ENCODE peak calls at places on chromosomes 5 and 9, in four cellular contexts. B is GM12892, J is GM12878, G is transverse colon. V is an unnamed sample.
A peak's percentile ranks its signal among the peaks of the same experiment; 100 is the strongest.

GRCh38 chr9:122370869-122371467 is at the start of gene PTGS1:
- DNase-seq in B (peak; percentile 51), J (no peak), G (peak; percentile 68), V (peak; percentile 18)

GRCh38 chr5:155974369-155974768 is 352.6 kb upstream of the SGCD start:
- DNase-seq in B (no peak), J (no peak), G (no peak), V (no peak)

GRCh38 chr9:124399999-124400940 is 15.0 kb downstream of the PSMB7 start:
- DNase-seq in B (no peak), J (no peak), G (no peak), V (no peak)

GRCh38 chr9:94812343-94812742 is 85.8 kb downstream of the AOPEP start:
- DNase-seq in B (no peak), J (no peak), G (no peak), V (no peak)

GRCh38 chr9:113682297-113682771 is 193.8 kb upstream of the ZNF618 start:
- DNase-seq in B (no peak), J (no peak), G (peak; percentile 70), V (peak; percentile 77)

GRCh38 chr9:94639045-94639995 is at the start of gene FBP1:
- DNase-seq in B (peak; percentile 42), J (no peak), G (peak; percentile 77), V (peak; percentile 67)

GRCh38 chr9:101569736-101570501 is 24.9 kb downstream of the PPP3R2 start:
- DNase-seq in B (no peak), J (no peak), G (no peak), V (no peak)

GRCh38 chr5:134554319-134555222 is 29.1 kb downstream of the JADE2 start:
- DNase-seq in B (no peak), J (peak; percentile 82), G (peak; percentile 44), V (peak; percentile 91)

GRCh38 chr5:19987594-19988345 is at the start of gene CDH18:
- DNase-seq in B (no peak), J (no peak), G (no peak), V (no peak)

GRCh38 chr5:177103523-177104253 is 17.0 kb downstream of the FGFR4 start:
- DNase-seq in B (no peak), J (no peak), G (no peak), V (no peak)

GRCh38 chr5:58582004-58582403 is 871 bp upstream of the RAB3C start:
- DNase-seq in B (no peak), J (no peak), G (no peak), V (no peak)

GRCh38 chr9:6827370-6827949 is 69.7 kb downstream of the KDM4C start:
- DNase-seq in B (no peak), J (peak; percentile 16), G (no peak), V (no peak)

GRCh38 chr9:69785757-69786156 is 25.9 kb upstream of the PTAR1 start:
- DNase-seq in B (no peak), J (no peak), G (no peak), V (no peak)

GRCh38 chr5:4815002-4815401 is 325.1 kb upstream of the ADAMTS16 start:
- DNase-seq in B (no peak), J (no peak), G (no peak), V (no peak)

GRCh38 chr9:1869843-1870242 is 145.3 kb upstream of the SMARCA2 start:
- DNase-seq in B (no peak), J (no peak), G (no peak), V (peak; percentile 10)

GRCh38 chr5:136811086-136811485 is 445.7 kb upstream of the TRPC7 start:
- DNase-seq in B (no peak), J (no peak), G (no peak), V (no peak)

GRCh38 chr5:32814620-32815019 is 103.5 kb downstream of the NPR3 start:
- DNase-seq in B (no peak), J (no peak), G (no peak), V (no peak)

GRCh38 chr5:44440186-44440585 is 51.0 kb upstream of the FGF10 start:
- DNase-seq in B (no peak), J (no peak), G (no peak), V (no peak)

GRCh38 chr9:131179561-131180219 is 54.3 kb downstream of the NUP214 start:
- DNase-seq in B (no peak), J (peak; percentile 28), G (no peak), V (no peak)

GRCh38 chr9:93119953-93120845 is 13.9 kb downstream of the NINJ1 start:
- DNase-seq in B (peak; percentile 81), J (no peak), G (peak; percentile 85), V (peak; percentile 97)

GRCh38 chr9:135297716-135298075 is 181.9 kb upstream of the PPP1R26 start:
- DNase-seq in B (no peak), J (no peak), G (no peak), V (no peak)

GRCh38 chr9:811101-811531 is 30.4 kb upstream of the DMRT1 start:
- DNase-seq in B (no peak), J (no peak), G (peak; percentile 37), V (peak; percentile 96)

GRCh38 chr9:91771864-91772263 is 178.2 kb downstream of the ROR2 start:
- DNase-seq in B (no peak), J (no peak), G (no peak), V (no peak)

GRCh38 chr5:75608886-75609285 is 2.4 kb upstream of the ANKDD1B start:
- DNase-seq in B (no peak), J (no peak), G (no peak), V (no peak)

GRCh38 chr5:72611111-72611724 is 104.0 kb upstream of the ZNF366 start:
- DNase-seq in B (peak; percentile 26), J (no peak), G (peak; percentile 74), V (peak; percentile 88)

GRCh38 chr5:61687371-61687770 is 355.3 kb downstream of the ZSWIM6 start:
- DNase-seq in B (no peak), J (no peak), G (no peak), V (no peak)

GRCh38 chr9:6426117-6426516 is 13.1 kb downstream of the UHRF2 start:
- DNase-seq in B (no peak), J (no peak), G (no peak), V (no peak)

GRCh38 chr5:136730426-136730825 is 365.1 kb upstream of the TRPC7 start:
- DNase-seq in B (no peak), J (no peak), G (no peak), V (peak; percentile 61)

GRCh38 chr5:150181035-150181434 is 8.8 kb upstream of the SLC6A7 start:
- DNase-seq in B (no peak), J (no peak), G (peak; percentile 76), V (no peak)

GRCh38 chr9:137491735-137492432 is 32.8 kb upstream of the NSMF start:
- DNase-seq in B (no peak), J (no peak), G (no peak), V (no peak)

GRCh38 chr5:141914154-141914743 is 9.4 kb upstream of the DELE1 start:
- DNase-seq in B (peak; percentile 46), J (no peak), G (peak; percentile 71), V (peak; percentile 42)

GRCh38 chr5:62593331-62593730 is 14.7 kb downstream of the LRRC70 start:
- DNase-seq in B (no peak), J (no peak), G (no peak), V (no peak)

GRCh38 chr5:145141534-145141933 is 693.6 kb downstream of the PRELID2 start:
- DNase-seq in B (no peak), J (no peak), G (no peak), V (no peak)

GRCh38 chr9:104841601-104842106 is 77.7 kb downstream of the NIPSNAP3B start:
- DNase-seq in B (no peak), J (no peak), G (no peak), V (peak; percentile 65)
- TF ChIP-seq POLR2A in B (no peak), J (no peak), G (no peak), V (no peak)

GRCh38 chr9:119951090-119951489 is 581.9 kb upstream of the BRINP1 start:
- DNase-seq in B (no peak), J (no peak), G (no peak), V (no peak)
- TF ChIP-seq POLR2A in B (no peak), J (no peak), G (no peak), V (no peak)

GRCh38 chr9:125649315-125649714 is 57.7 kb downstream of the MAPKAP1 start:
- DNase-seq in B (no peak), J (no peak), G (no peak), V (no peak)
- TF ChIP-seq POLR2A in B (no peak), J (no peak), G (no peak), V (no peak)

GRCh38 chr9:128066713-128067621 is at the start of gene NAIF1:
- DNase-seq in B (peak; percentile 92), J (peak; percentile 98), G (peak; percentile 97), V (peak; percentile 97)
- TF ChIP-seq POLR2A in B (no peak), J (no peak), G (peak; percentile 65), V (no peak)

DNA sequence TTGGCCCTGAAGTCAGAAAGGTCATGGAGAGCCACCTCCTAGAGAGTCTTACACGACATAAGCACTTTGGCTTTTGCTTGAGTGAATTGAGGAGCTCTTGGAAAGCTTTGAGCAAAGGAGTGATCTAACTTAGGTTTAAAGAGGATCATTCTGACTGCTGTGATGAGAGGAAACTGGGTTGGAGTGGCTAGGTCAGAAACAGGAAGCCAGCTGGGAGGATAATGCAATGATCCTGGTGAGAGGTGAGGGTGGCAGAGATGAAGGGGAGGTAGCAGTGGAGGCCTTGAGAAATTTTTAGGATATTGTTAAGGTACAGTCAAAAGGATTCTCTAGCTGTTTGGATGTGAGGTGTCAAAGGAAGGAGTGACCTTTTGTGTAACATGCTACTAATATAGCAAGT is 32.2 kb upstream of the ROPN1L start:
- DNase-seq in B (no peak), J (no peak), G (no peak), V (peak; percentile 10)
- TF ChIP-seq POLR2A in B (no peak), J (no peak), G (no peak), V (no peak)

GRCh38 chr5:81235287-81236072 is 2.4 kb downstream of the CKMT2 start:
- DNase-seq in B (no peak), J (no peak), G (no peak), V (peak; percentile 58)

GRCh38 chr5:81234801-81235200 is 1.7 kb downstream of the CKMT2 start:
- DNase-seq in B (no peak), J (no peak), G (no peak), V (no peak)

GRCh38 chr5:81234299-81234698 is 1.2 kb downstream of the CKMT2 start:
- DNase-seq in B (no peak), J (no peak), G (no peak), V (no peak)

GRCh38 chr5:81232449-81233079 is 558 bp upstream of the CKMT2 start:
- DNase-seq in B (no peak), J (no peak), G (peak; percentile 10), V (peak; percentile 38)

GRCh38 chr5:81233080-81233634 is at the start of gene CKMT2:
- DNase-seq in B (no peak), J (no peak), G (peak; percentile 57), V (peak; percentile 94)
- TF ChIP-seq POLR2A in B (no peak), J (no peak), G (peak; percentile 14), V (peak; percentile 87)

V was measured in thyroid gland.